ENCODE peak calls at places on chromosomes 12 and 14, in seven cellular contexts. T is CD4-positive, CD25-positive, alpha-beta regulatory T cell; I is MM.1S; E is upper lobe of right lung; H is transverse colon; W is Caco-2; Y is NT2/D1. O is an unnamed sample. For H3K36me3, the result is how much of the 10 kb centered on the place peaks cover.

GRCh38 chr12:54459355-54459754 is 14.0 kb downstream of the GTSF1 start:
- DNase-seq in I (no peak), E (no peak), W (no peak), H (no peak), Y (no peak), T (no peak), O (no peak)

GRCh38 chr12:95440401-95440800 is 33.6 kb upstream of the METAP2 start:
- DNase-seq in Y (no peak), T (no peak), W (no peak), H (no peak), E (no peak), I (no peak), O (no peak)

GRCh38 chr14:20970647-20970982 is 15.3 kb downstream of the RNASE2 start:
- DNase-seq in W (no peak), I (no peak), E (no peak), T (no peak), Y (no peak), H (no peak), O (no peak)

GRCh38 chr14:81269100-81269978 is 48.6 kb upstream of the GTF2A1 start:
- DNase-seq in W (peak), H (no peak), E (no peak), T (peak), Y (peak), I (peak), O (no peak)

GRCh38 chr12:32159925-32160324 is 53.3 kb downstream of the BICD1 start:
- DNase-seq in W (no peak), E (no peak), H (no peak), Y (no peak), I (no peak), T (no peak), O (no peak)

GRCh38 chr12:38556647-38557046 is 240.1 kb downstream of the ALG10B start:
- DNase-seq in H (no peak), T (no peak), W (no peak), E (no peak), I (no peak), Y (no peak), O (no peak)

GRCh38 chr12:80935076-80935475 is 2.7 kb downstream of the LIN7A start:
- DNase-seq in I (no peak), Y (no peak), W (no peak), T (no peak), E (no peak), H (no peak), O (no peak)

GRCh38 chr12:130498589-130499385 is 161.1 kb downstream of the PIWIL1 start:
- DNase-seq in T (no peak), I (no peak), E (no peak), W (no peak), H (no peak), Y (no peak), O (no peak)

GRCh38 chr12:11705010-11705409 is 55.5 kb downstream of the ETV6 start:
- DNase-seq in H (no peak), W (no peak), T (no peak), E (no peak), I (no peak), Y (no peak), O (no peak)

GRCh38 chr12:21353487-21353886 is 18.8 kb upstream of the SLCO1A2 start:
- DNase-seq in I (no peak), E (no peak), Y (no peak), H (no peak), W (no peak), T (no peak), O (no peak)

GRCh38 chr12:5328669-5329068 is 103.2 kb upstream of the NTF3 start:
- DNase-seq in W (no peak), Y (no peak), I (no peak), T (no peak), H (no peak), E (no peak), O (no peak)

GRCh38 chr12:110698171-110698902 is 9.4 kb upstream of the HVCN1 start:
- DNase-seq in E (peak), H (peak), W (peak), I (peak), Y (peak), T (peak), O (peak)

GRCh38 chr14:58146399-58146798 is 5.6 kb downstream of the ARMH4 start:
- DNase-seq in E (no peak), H (no peak), W (no peak), T (no peak), Y (no peak), I (no peak), O (no peak)

GRCh38 chr12:64735447-64735846 is 23.8 kb downstream of the GNS start:
- DNase-seq in H (no peak), I (no peak), W (no peak), T (no peak), Y (no peak), E (no peak), O (no peak)
- H3K36me3 ChIP-seq in H (half or more), I (under half), W (under half), T (under half), Y (half or more), E (half or more), O (under half)

DNA sequence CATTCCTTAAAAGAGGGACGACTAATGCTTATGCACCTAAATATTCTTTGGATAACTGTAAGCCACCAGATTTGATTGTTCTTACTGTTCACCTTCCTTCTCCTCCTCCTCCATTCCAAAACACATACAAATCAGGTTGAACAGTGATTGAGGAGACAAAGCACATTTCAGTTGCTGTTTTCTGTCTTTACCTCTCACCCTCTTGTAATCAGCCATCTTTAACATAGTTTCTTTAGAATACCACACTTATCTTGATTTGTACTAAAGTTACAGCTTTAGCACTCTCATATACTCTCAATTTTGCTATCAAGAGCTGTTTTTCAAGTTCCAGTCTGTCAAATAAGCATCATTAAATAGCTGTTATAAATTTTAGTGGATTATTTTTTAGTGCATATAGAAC is 338.3 kb upstream of the RGS6 start:
- DNase-seq in I (no peak), Y (no peak), H (no peak), T (no peak), W (no peak), E (no peak), O (no peak)
- H3K36me3 ChIP-seq in I (under half), Y (under half), H (under half), T (under half), W (under half), E (under half), O (under half)

GRCh38 chr14:90278199-90279175 is 22.1 kb downstream of the PSMC1 start:
- DNase-seq in I (no peak), E (peak), W (no peak), H (no peak), T (no peak), Y (no peak), O (no peak)
- H3K36me3 ChIP-seq in I (under half), E (half or more), W (under half), H (under half), T (under half), Y (under half), O (under half)

GRCh38 chr12:108789546-108789945 is 58.2 kb upstream of the CORO1C start:
- DNase-seq in E (no peak), W (no peak), I (no peak), Y (no peak), H (no peak), T (no peak), O (no peak)
- H3K36me3 ChIP-seq in E (half or more), W (under half), I (under half), Y (half or more), H (under half), T (under half), O (under half)

GRCh38 chr12:131783915-131784541 is 44.2 kb upstream of the MMP17 start:
- DNase-seq in W (no peak), E (no peak), Y (peak), T (no peak), H (no peak), I (peak), O (no peak)

GRCh38 chr12:131785763-131786330 is 42.3 kb upstream of the MMP17 start:
- DNase-seq in E (no peak), W (no peak), T (no peak), H (no peak), I (no peak), Y (no peak), O (no peak)

GRCh38 chr12:131779027-131779426 is 49.2 kb upstream of the MMP17 start:
- DNase-seq in I (no peak), Y (no peak), T (no peak), W (no peak), E (no peak), H (no peak), O (no peak)

GRCh38 chr12:131784909-131785762 is 43.1 kb upstream of the MMP17 start:
- DNase-seq in I (no peak), E (no peak), T (no peak), Y (no peak), H (no peak), W (no peak), O (no peak)

GRCh38 chr12:131782061-131782460 is 46.1 kb upstream of the MMP17 start:
- DNase-seq in E (no peak), Y (no peak), H (no peak), T (no peak), I (no peak), W (no peak), O (no peak)
- H3K36me3 ChIP-seq in E (half or more), Y (half or more), H (under half), T (half or more), I (under half), W (under half), O (half or more)

DNA sequence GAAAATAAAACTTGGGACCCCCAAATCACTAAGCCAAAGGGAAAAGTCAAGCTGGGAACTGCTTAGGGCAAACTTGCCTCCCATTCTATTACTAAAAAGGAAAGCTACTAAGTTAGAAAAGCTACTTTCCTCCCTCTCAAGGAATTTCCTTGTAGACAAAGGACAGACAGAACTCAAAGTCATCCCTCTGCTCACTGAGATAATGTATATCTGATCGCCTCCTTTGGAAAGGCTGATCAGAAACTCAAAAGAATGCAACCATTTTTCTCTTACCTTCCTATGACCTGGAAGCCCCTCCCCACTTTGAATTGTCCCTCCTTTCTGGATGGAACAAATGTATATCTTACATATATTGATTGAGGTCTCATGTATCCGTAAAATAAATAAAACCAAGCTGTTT is 190.5 kb upstream of the DCN start:
- DNase-seq in Y (no peak), I (no peak), E (no peak), T (no peak), W (no peak), H (no peak), O (no peak)
- H3K36me3 ChIP-seq in Y (under half), I (under half), E (under half), T (under half), W (under half), H (under half), O (under half)